ENCODE peak calls at places on chromosome 11, in ten cellular contexts. One of them, this sample, is unnamed.
A peak's percentile ranks its signal among the peaks of the same experiment; 100 is the strongest.

GRCh38 chr11:76850815-76851214 is 9.9 kb upstream of the ACER3 start:
- DNase-seq in IMR-90: no peak
- DNase-seq in GM12878: no peak
- DNase-seq in sigmoid colon: no peak
- DNase-seq in psoas muscle: peak; percentile 73
- DNase-seq in OCI-LY7: no peak
- DNase-seq in foreskin fibroblast: no peak
- DNase-seq in ascending aorta: no peak
- DNase-seq in CD8-positive, alpha-beta T cell: no peak
- DNase-seq in heart right ventricle: peak; percentile 39
- DNase-seq in this sample: peak; percentile 49

GRCh38 chr11:64060861-64061444 is 25.2 kb downstream of the FLRT1 start:
- DNase-seq in foreskin fibroblast: peak; percentile 16
- DNase-seq in heart right ventricle: peak; percentile 66
- DNase-seq in IMR-90: no peak
- DNase-seq in OCI-LY7: peak; percentile 70
- DNase-seq in CD8-positive, alpha-beta T cell: peak; percentile 56
- DNase-seq in ascending aorta: no peak
- DNase-seq in psoas muscle: peak; percentile 72
- DNase-seq in GM12878: no peak
- DNase-seq in sigmoid colon: no peak
- DNase-seq in this sample: peak; percentile 24

GRCh38 chr11:69166186-69167115 is 10.7 kb downstream of the SMIM38 start:
- DNase-seq in foreskin fibroblast: peak; percentile 65
- DNase-seq in sigmoid colon: no peak
- DNase-seq in CD8-positive, alpha-beta T cell: no peak
- DNase-seq in OCI-LY7: peak; percentile 2
- DNase-seq in IMR-90: peak; percentile 93
- DNase-seq in ascending aorta: peak; percentile 16
- DNase-seq in GM12878: peak; percentile 75
- DNase-seq in psoas muscle: no peak
- DNase-seq in heart right ventricle: no peak
- DNase-seq in this sample: peak; percentile 69

GRCh38 chr11:110712643-110713468 is 619 bp upstream of the ARHGAP20 start:
- DNase-seq in ascending aorta: no peak
- DNase-seq in sigmoid colon: peak; percentile 56
- DNase-seq in heart right ventricle: no peak
- DNase-seq in OCI-LY7: no peak
- DNase-seq in foreskin fibroblast: peak; percentile 51
- DNase-seq in CD8-positive, alpha-beta T cell: peak; percentile 20
- DNase-seq in IMR-90: peak; percentile 52
- DNase-seq in GM12878: no peak
- DNase-seq in psoas muscle: peak; percentile 60
- DNase-seq in this sample: peak; percentile 1

GRCh38 chr11:131064373-131064991 is 148.2 kb upstream of the SNX19 start:
- DNase-seq in CD8-positive, alpha-beta T cell: no peak
- DNase-seq in psoas muscle: peak; percentile 61
- DNase-seq in GM12878: peak; percentile 5
- DNase-seq in foreskin fibroblast: peak; percentile 49
- DNase-seq in IMR-90: peak; percentile 70
- DNase-seq in sigmoid colon: no peak
- DNase-seq in heart right ventricle: peak; percentile 51
- DNase-seq in OCI-LY7: peak; percentile 68
- DNase-seq in ascending aorta: no peak
- DNase-seq in this sample: peak; percentile 61

GRCh38 chr11:105862736-105863367 is 159.2 kb downstream of the MSANTD4 start:
- DNase-seq in sigmoid colon: no peak
- DNase-seq in IMR-90: peak; percentile 68
- DNase-seq in psoas muscle: no peak
- DNase-seq in foreskin fibroblast: peak; percentile 41
- DNase-seq in GM12878: no peak
- DNase-seq in OCI-LY7: peak; percentile 47
- DNase-seq in ascending aorta: no peak
- DNase-seq in heart right ventricle: no peak
- DNase-seq in CD8-positive, alpha-beta T cell: no peak
- DNase-seq in this sample: peak; percentile 55

GRCh38 chr11:28615542-28615941 is 507.4 kb downstream of the METTL15 start:
- DNase-seq in sigmoid colon: no peak
- DNase-seq in IMR-90: no peak
- DNase-seq in heart right ventricle: no peak
- DNase-seq in psoas muscle: no peak
- DNase-seq in foreskin fibroblast: no peak
- DNase-seq in CD8-positive, alpha-beta T cell: no peak
- DNase-seq in GM12878: no peak
- DNase-seq in ascending aorta: no peak
- DNase-seq in OCI-LY7: no peak
- DNase-seq in this sample: no peak

GRCh38 chr11:41498726-41499125 is 39.3 kb upstream of the LRRC4C start:
- DNase-seq in heart right ventricle: no peak
- DNase-seq in psoas muscle: no peak
- DNase-seq in sigmoid colon: no peak
- DNase-seq in foreskin fibroblast: no peak
- DNase-seq in OCI-LY7: no peak
- DNase-seq in ascending aorta: no peak
- DNase-seq in CD8-positive, alpha-beta T cell: no peak
- DNase-seq in GM12878: no peak
- DNase-seq in IMR-90: no peak
- DNase-seq in this sample: no peak

GRCh38 chr11:12925520-12925919 is 83.6 kb upstream of the RASSF10 start:
- DNase-seq in OCI-LY7: no peak
- DNase-seq in psoas muscle: no peak
- DNase-seq in heart right ventricle: no peak
- DNase-seq in GM12878: no peak
- DNase-seq in sigmoid colon: no peak
- DNase-seq in ascending aorta: no peak
- DNase-seq in IMR-90: no peak
- DNase-seq in CD8-positive, alpha-beta T cell: no peak
- DNase-seq in foreskin fibroblast: no peak
- DNase-seq in this sample: no peak

GRCh38 chr11:66639066-66639813 is 737 bp downstream of the RBM4 start:
- DNase-seq in foreskin fibroblast: no peak
- DNase-seq in CD8-positive, alpha-beta T cell: peak; percentile 43
- DNase-seq in sigmoid colon: peak; percentile 70
- DNase-seq in ascending aorta: no peak
- DNase-seq in psoas muscle: no peak
- DNase-seq in heart right ventricle: no peak
- DNase-seq in IMR-90: peak; percentile 42
- DNase-seq in GM12878: no peak
- DNase-seq in OCI-LY7: peak; percentile 50
- DNase-seq in this sample: peak; percentile 48

GRCh38 chr11:119432484-119433368 is 9.8 kb upstream of the THY1 start:
- DNase-seq in sigmoid colon: no peak
- DNase-seq in IMR-90: peak; percentile 77
- DNase-seq in OCI-LY7: no peak
- DNase-seq in foreskin fibroblast: peak; percentile 70
- DNase-seq in heart right ventricle: no peak
- DNase-seq in psoas muscle: no peak
- DNase-seq in CD8-positive, alpha-beta T cell: no peak
- DNase-seq in ascending aorta: no peak
- DNase-seq in GM12878: no peak
- DNase-seq in this sample: peak; percentile 94

GRCh38 chr11:123458501-123458900 is 28.4 kb downstream of the GRAMD1B start:
- DNase-seq in foreskin fibroblast: no peak
- DNase-seq in sigmoid colon: no peak
- DNase-seq in ascending aorta: no peak
- DNase-seq in IMR-90: no peak
- DNase-seq in heart right ventricle: no peak
- DNase-seq in psoas muscle: no peak
- DNase-seq in CD8-positive, alpha-beta T cell: no peak
- DNase-seq in GM12878: no peak
- DNase-seq in OCI-LY7: no peak
- DNase-seq in this sample: no peak

GRCh38 chr11:61004037-61004641 is 32.7 kb downstream of the CD6 start:
- DNase-seq in ascending aorta: no peak
- DNase-seq in psoas muscle: no peak
- DNase-seq in GM12878: no peak
- DNase-seq in foreskin fibroblast: no peak
- DNase-seq in OCI-LY7: no peak
- DNase-seq in heart right ventricle: no peak
- DNase-seq in sigmoid colon: no peak
- DNase-seq in IMR-90: peak; percentile 13
- DNase-seq in CD8-positive, alpha-beta T cell: peak; percentile 65
- DNase-seq in this sample: no peak

GRCh38 chr11:85809881-85810280 is 1.1 kb downstream of the SYTL2 start:
- DNase-seq in ascending aorta: no peak
- DNase-seq in GM12878: no peak
- DNase-seq in OCI-LY7: peak; percentile 18
- DNase-seq in IMR-90: no peak
- DNase-seq in foreskin fibroblast: no peak
- DNase-seq in heart right ventricle: no peak
- DNase-seq in psoas muscle: no peak
- DNase-seq in sigmoid colon: no peak
- DNase-seq in CD8-positive, alpha-beta T cell: peak; percentile 55
- DNase-seq in this sample: no peak
- TF ChIP-seq CTCF in ascending aorta: no peak
- TF ChIP-seq CTCF in GM12878: no peak
- TF ChIP-seq CTCF in OCI-LY7: peak; percentile 44
- TF ChIP-seq CTCF in IMR-90: no peak
- TF ChIP-seq CTCF in foreskin fibroblast: peak; percentile 34
- TF ChIP-seq CTCF in heart right ventricle: no peak
- TF ChIP-seq CTCF in psoas muscle: no peak
- TF ChIP-seq CTCF in sigmoid colon: no peak
- TF ChIP-seq CTCF in CD8-positive, alpha-beta T cell: no peak
- TF ChIP-seq CTCF in this sample: peak; percentile 43

GRCh38 chr11:88402784-88403183 is 65.2 kb upstream of the CTSC start:
- DNase-seq in IMR-90: peak; percentile 77
- DNase-seq in sigmoid colon: no peak
- DNase-seq in heart right ventricle: no peak
- DNase-seq in CD8-positive, alpha-beta T cell: no peak
- DNase-seq in OCI-LY7: no peak
- DNase-seq in ascending aorta: no peak
- DNase-seq in psoas muscle: no peak
- DNase-seq in foreskin fibroblast: peak; percentile 11
- DNase-seq in GM12878: no peak
- DNase-seq in this sample: peak; percentile 37

GRCh38 chr11:88402192-88402715 is 64.7 kb upstream of the CTSC start:
- DNase-seq in psoas muscle: no peak
- DNase-seq in heart right ventricle: no peak
- DNase-seq in GM12878: peak; percentile 17
- DNase-seq in sigmoid colon: no peak
- DNase-seq in IMR-90: peak; percentile 90
- DNase-seq in foreskin fibroblast: peak; percentile 69
- DNase-seq in CD8-positive, alpha-beta T cell: no peak
- DNase-seq in ascending aorta: no peak
- DNase-seq in OCI-LY7: no peak
- DNase-seq in this sample: peak; percentile 89

GRCh38 chr11:88404363-88404762 is 66.8 kb upstream of the CTSC start:
- DNase-seq in CD8-positive, alpha-beta T cell: no peak
- DNase-seq in GM12878: no peak
- DNase-seq in sigmoid colon: no peak
- DNase-seq in foreskin fibroblast: no peak
- DNase-seq in psoas muscle: no peak
- DNase-seq in heart right ventricle: no peak
- DNase-seq in ascending aorta: no peak
- DNase-seq in IMR-90: no peak
- DNase-seq in OCI-LY7: no peak
- DNase-seq in this sample: no peak

GRCh38 chr11:88399171-88399570 is 61.6 kb upstream of the CTSC start:
- DNase-seq in ascending aorta: no peak
- DNase-seq in psoas muscle: no peak
- DNase-seq in GM12878: no peak
- DNase-seq in heart right ventricle: no peak
- DNase-seq in OCI-LY7: no peak
- DNase-seq in CD8-positive, alpha-beta T cell: no peak
- DNase-seq in IMR-90: no peak
- DNase-seq in foreskin fibroblast: no peak
- DNase-seq in sigmoid colon: no peak
- DNase-seq in this sample: no peak

GRCh38 chr11:88398372-88399140 is 61.0 kb upstream of the CTSC start:
- DNase-seq in IMR-90: peak; percentile 69
- DNase-seq in psoas muscle: no peak
- DNase-seq in OCI-LY7: no peak
- DNase-seq in sigmoid colon: no peak
- DNase-seq in CD8-positive, alpha-beta T cell: no peak
- DNase-seq in heart right ventricle: no peak
- DNase-seq in ascending aorta: no peak
- DNase-seq in foreskin fibroblast: peak; percentile 63
- DNase-seq in GM12878: no peak
- DNase-seq in this sample: peak; percentile 31
- H3K4me3 ChIP-seq in IMR-90: no peak overlapping the region
- H3K4me3 ChIP-seq in psoas muscle: no peak overlapping the region
- H3K4me3 ChIP-seq in OCI-LY7: no peak overlapping the region
- H3K4me3 ChIP-seq in sigmoid colon: no peak overlapping the region
- H3K4me3 ChIP-seq in CD8-positive, alpha-beta T cell: no peak overlapping the region
- H3K4me3 ChIP-seq in heart right ventricle: no peak overlapping the region
- H3K4me3 ChIP-seq in ascending aorta: no peak overlapping the region
- H3K4me3 ChIP-seq in foreskin fibroblast: no peak overlapping the region
- H3K4me3 ChIP-seq in GM12878: no peak overlapping the region
- H3K4me3 ChIP-seq in this sample: no peak overlapping the region

GRCh38 chr11:7422544-7423331 is 62.6 kb upstream of the OLFML1 start:
- DNase-seq in GM12878: no peak
- DNase-seq in CD8-positive, alpha-beta T cell: no peak
- DNase-seq in IMR-90: no peak
- DNase-seq in ascending aorta: no peak
- DNase-seq in heart right ventricle: no peak
- DNase-seq in foreskin fibroblast: no peak
- DNase-seq in psoas muscle: no peak
- DNase-seq in sigmoid colon: no peak
- DNase-seq in OCI-LY7: peak; percentile 30
- DNase-seq in this sample: no peak
- TF ChIP-seq CTCF in GM12878: no peak
- TF ChIP-seq CTCF in CD8-positive, alpha-beta T cell: no peak
- TF ChIP-seq CTCF in IMR-90: no peak
- TF ChIP-seq CTCF in ascending aorta: no peak
- TF ChIP-seq CTCF in heart right ventricle: no peak
- TF ChIP-seq CTCF in foreskin fibroblast: no peak
- TF ChIP-seq CTCF in psoas muscle: no peak
- TF ChIP-seq CTCF in sigmoid colon: no peak
- TF ChIP-seq CTCF in OCI-LY7: peak; percentile 42
- TF ChIP-seq CTCF in this sample: no peak

GRCh38 chr11:62445314-62445740 is 26.5 kb downstream of the SCGB1A1 start:
- DNase-seq in heart right ventricle: no peak
- DNase-seq in ascending aorta: no peak
- DNase-seq in GM12878: no peak
- DNase-seq in OCI-LY7: no peak
- DNase-seq in IMR-90: peak; percentile 81
- DNase-seq in sigmoid colon: peak; percentile 91
- DNase-seq in psoas muscle: no peak
- DNase-seq in foreskin fibroblast: no peak
- DNase-seq in CD8-positive, alpha-beta T cell: no peak
- DNase-seq in this sample: peak; percentile 86

GRCh38 chr11:62443390-62444201 is 24.8 kb downstream of the SCGB1A1 start:
- DNase-seq in foreskin fibroblast: peak; percentile 26
- DNase-seq in sigmoid colon: peak; percentile 83
- DNase-seq in IMR-90: no peak
- DNase-seq in CD8-positive, alpha-beta T cell: no peak
- DNase-seq in psoas muscle: peak; percentile 71
- DNase-seq in OCI-LY7: no peak
- DNase-seq in GM12878: no peak
- DNase-seq in heart right ventricle: no peak
- DNase-seq in ascending aorta: no peak
- DNase-seq in this sample: peak; percentile 85

GRCh38 chr11:62444271-62444833 is 25.5 kb downstream of the SCGB1A1 start:
- DNase-seq in ascending aorta: peak; percentile 44
- DNase-seq in psoas muscle: peak; percentile 85
- DNase-seq in IMR-90: peak; percentile 75
- DNase-seq in sigmoid colon: peak; percentile 92
- DNase-seq in OCI-LY7: no peak
- DNase-seq in GM12878: peak; percentile 16
- DNase-seq in CD8-positive, alpha-beta T cell: peak; percentile 25
- DNase-seq in heart right ventricle: peak; percentile 79
- DNase-seq in foreskin fibroblast: peak; percentile 68
- DNase-seq in this sample: peak; percentile 80

GRCh38 chr11:62446091-62446490 is 27.3 kb downstream of the SCGB1A1 start:
- DNase-seq in foreskin fibroblast: no peak
- DNase-seq in sigmoid colon: peak; percentile 72
- DNase-seq in psoas muscle: no peak
- DNase-seq in GM12878: no peak
- DNase-seq in OCI-LY7: no peak
- DNase-seq in ascending aorta: no peak
- DNase-seq in CD8-positive, alpha-beta T cell: no peak
- DNase-seq in heart right ventricle: no peak
- DNase-seq in IMR-90: no peak
- DNase-seq in this sample: no peak

GRCh38 chr11:62444835-62445234 is 26.0 kb downstream of the SCGB1A1 start:
- DNase-seq in sigmoid colon: peak; percentile 80
- DNase-seq in IMR-90: no peak
- DNase-seq in foreskin fibroblast: no peak
- DNase-seq in CD8-positive, alpha-beta T cell: no peak
- DNase-seq in ascending aorta: no peak
- DNase-seq in GM12878: no peak
- DNase-seq in OCI-LY7: no peak
- DNase-seq in psoas muscle: no peak
- DNase-seq in heart right ventricle: no peak
- DNase-seq in this sample: no peak
- H3K4me3 ChIP-seq in sigmoid colon: peak overlapping the region; percentile 39
- H3K4me3 ChIP-seq in IMR-90: no peak overlapping the region
- H3K4me3 ChIP-seq in foreskin fibroblast: peak overlapping the region; percentile 46
- H3K4me3 ChIP-seq in CD8-positive, alpha-beta T cell: peak overlapping the region; percentile 37
- H3K4me3 ChIP-seq in ascending aorta: peak overlapping the region; percentile 48
- H3K4me3 ChIP-seq in GM12878: peak overlapping the region; percentile 37
- H3K4me3 ChIP-seq in OCI-LY7: no peak overlapping the region
- H3K4me3 ChIP-seq in psoas muscle: peak overlapping the region; percentile 57
- H3K4me3 ChIP-seq in heart right ventricle: peak overlapping the region; percentile 54
- H3K4me3 ChIP-seq in this sample: peak overlapping the region; percentile 67

This sample was measured in AG10803.